ENCODE peak calls at places on chromosomes 3 and 15, in five cellular contexts. One of them, this sample, is unnamed.

GRCh38 chr15:48063411-48063985 is 57.3 kb upstream of the SLC24A5 start:
- DNase-seq in stimulated activated CD4-positive, alpha-beta T cell treated with anti-CD3 and anti-CD28 coated beads, TNF-alpha, amount 100 ng/mL, for 4 hours: no peak
- DNase-seq in activated CD4-positive, alpha-beta T cell treated with anti-CD3 and anti-CD28 coated beads for 48 hours: no peak
- DNase-seq in Daoy: no peak
- DNase-seq in type B pancreatic cell: no peak
- DNase-seq in this sample: no peak

GRCh38 chr15:70584838-70585706 is 178.3 kb downstream of the UACA start:
- DNase-seq in activated CD4-positive, alpha-beta T cell treated with anti-CD3 and anti-CD28 coated beads for 48 hours: peak
- DNase-seq in stimulated activated CD4-positive, alpha-beta T cell treated with anti-CD3 and anti-CD28 coated beads, TNF-alpha, amount 100 ng/mL, for 4 hours: peak
- DNase-seq in Daoy: peak
- DNase-seq in type B pancreatic cell: peak
- DNase-seq in this sample: peak

GRCh38 chr3:126945171-126945721 is 37.7 kb upstream of the PLXNA1 start:
- DNase-seq in Daoy: no peak
- DNase-seq in type B pancreatic cell: no peak
- DNase-seq in stimulated activated CD4-positive, alpha-beta T cell treated with anti-CD3 and anti-CD28 coated beads, TNF-alpha, amount 100 ng/mL, for 4 hours: no peak
- DNase-seq in activated CD4-positive, alpha-beta T cell treated with anti-CD3 and anti-CD28 coated beads for 48 hours: no peak
- DNase-seq in this sample: no peak

GRCh38 chr3:23712095-23712494 is 93.7 kb upstream of the UBE2E1 start:
- DNase-seq in activated CD4-positive, alpha-beta T cell treated with anti-CD3 and anti-CD28 coated beads for 48 hours: no peak
- DNase-seq in Daoy: no peak
- DNase-seq in stimulated activated CD4-positive, alpha-beta T cell treated with anti-CD3 and anti-CD28 coated beads, TNF-alpha, amount 100 ng/mL, for 4 hours: no peak
- DNase-seq in type B pancreatic cell: no peak
- DNase-seq in this sample: no peak

GRCh38 chr15:78108300-78109084 is 16.1 kb downstream of the SH2D7 start:
- DNase-seq in type B pancreatic cell: no peak
- DNase-seq in Daoy: peak
- DNase-seq in stimulated activated CD4-positive, alpha-beta T cell treated with anti-CD3 and anti-CD28 coated beads, TNF-alpha, amount 100 ng/mL, for 4 hours: peak
- DNase-seq in activated CD4-positive, alpha-beta T cell treated with anti-CD3 and anti-CD28 coated beads for 48 hours: peak
- DNase-seq in this sample: peak

GRCh38 chr15:80176443-80176842 is 23.6 kb downstream of the FAH start:
- DNase-seq in type B pancreatic cell: no peak
- DNase-seq in activated CD4-positive, alpha-beta T cell treated with anti-CD3 and anti-CD28 coated beads for 48 hours: no peak
- DNase-seq in stimulated activated CD4-positive, alpha-beta T cell treated with anti-CD3 and anti-CD28 coated beads, TNF-alpha, amount 100 ng/mL, for 4 hours: no peak
- DNase-seq in Daoy: no peak
- DNase-seq in this sample: no peak

GRCh38 chr3:129934234-129935123 is 40.0 kb upstream of the TRH start:
- DNase-seq in activated CD4-positive, alpha-beta T cell treated with anti-CD3 and anti-CD28 coated beads for 48 hours: peak
- DNase-seq in type B pancreatic cell: no peak
- DNase-seq in stimulated activated CD4-positive, alpha-beta T cell treated with anti-CD3 and anti-CD28 coated beads, TNF-alpha, amount 100 ng/mL, for 4 hours: peak
- DNase-seq in Daoy: peak
- DNase-seq in this sample: peak

GRCh38 chr3:53506763-53507145 is 12.3 kb downstream of the CACNA1D start:
- DNase-seq in type B pancreatic cell: no peak
- DNase-seq in stimulated activated CD4-positive, alpha-beta T cell treated with anti-CD3 and anti-CD28 coated beads, TNF-alpha, amount 100 ng/mL, for 4 hours: no peak
- DNase-seq in Daoy: no peak
- DNase-seq in activated CD4-positive, alpha-beta T cell treated with anti-CD3 and anti-CD28 coated beads for 48 hours: no peak
- DNase-seq in this sample: no peak

GRCh38 chr15:33699691-33700447 is 268.4 kb upstream of the CHRM5 start:
- DNase-seq in type B pancreatic cell: no peak
- DNase-seq in stimulated activated CD4-positive, alpha-beta T cell treated with anti-CD3 and anti-CD28 coated beads, TNF-alpha, amount 100 ng/mL, for 4 hours: no peak
- DNase-seq in activated CD4-positive, alpha-beta T cell treated with anti-CD3 and anti-CD28 coated beads for 48 hours: no peak
- DNase-seq in Daoy: peak
- DNase-seq in this sample: no peak

GRCh38 chr15:91908401-91908800 is 54.9 kb downstream of the SLCO3A1 start:
- DNase-seq in stimulated activated CD4-positive, alpha-beta T cell treated with anti-CD3 and anti-CD28 coated beads, TNF-alpha, amount 100 ng/mL, for 4 hours: no peak
- DNase-seq in type B pancreatic cell: no peak
- DNase-seq in Daoy: peak
- DNase-seq in activated CD4-positive, alpha-beta T cell treated with anti-CD3 and anti-CD28 coated beads for 48 hours: no peak
- DNase-seq in this sample: no peak

GRCh38 chr3:9732080-9732752 is 681 bp downstream of the BRPF1 start:
- DNase-seq in stimulated activated CD4-positive, alpha-beta T cell treated with anti-CD3 and anti-CD28 coated beads, TNF-alpha, amount 100 ng/mL, for 4 hours: no peak
- DNase-seq in activated CD4-positive, alpha-beta T cell treated with anti-CD3 and anti-CD28 coated beads for 48 hours: peak
- DNase-seq in type B pancreatic cell: no peak
- DNase-seq in Daoy: no peak
- DNase-seq in this sample: peak

GRCh38 chr3:50242778-50243551 is 7.0 kb downstream of the GNAI2 start:
- DNase-seq in activated CD4-positive, alpha-beta T cell treated with anti-CD3 and anti-CD28 coated beads for 48 hours: peak
- DNase-seq in type B pancreatic cell: no peak
- DNase-seq in Daoy: peak
- DNase-seq in stimulated activated CD4-positive, alpha-beta T cell treated with anti-CD3 and anti-CD28 coated beads, TNF-alpha, amount 100 ng/mL, for 4 hours: no peak
- DNase-seq in this sample: peak

GRCh38 chr3:112686360-112686759 is 45.4 kb upstream of the CCDC80 start:
- DNase-seq in stimulated activated CD4-positive, alpha-beta T cell treated with anti-CD3 and anti-CD28 coated beads, TNF-alpha, amount 100 ng/mL, for 4 hours: no peak
- DNase-seq in activated CD4-positive, alpha-beta T cell treated with anti-CD3 and anti-CD28 coated beads for 48 hours: no peak
- DNase-seq in type B pancreatic cell: no peak
- DNase-seq in Daoy: no peak
- DNase-seq in this sample: no peak

GRCh38 chr15:63360170-63360569 is 21.5 kb downstream of the CA12 start:
- DNase-seq in activated CD4-positive, alpha-beta T cell treated with anti-CD3 and anti-CD28 coated beads for 48 hours: no peak
- DNase-seq in Daoy: no peak
- DNase-seq in type B pancreatic cell: no peak
- DNase-seq in stimulated activated CD4-positive, alpha-beta T cell treated with anti-CD3 and anti-CD28 coated beads, TNF-alpha, amount 100 ng/mL, for 4 hours: no peak
- DNase-seq in this sample: no peak

GRCh38 chr3:160801386-160802118 is 45.5 kb downstream of the PPM1L start:
- DNase-seq in activated CD4-positive, alpha-beta T cell treated with anti-CD3 and anti-CD28 coated beads for 48 hours: peak
- DNase-seq in Daoy: peak
- DNase-seq in stimulated activated CD4-positive, alpha-beta T cell treated with anti-CD3 and anti-CD28 coated beads, TNF-alpha, amount 100 ng/mL, for 4 hours: no peak
- DNase-seq in type B pancreatic cell: no peak
- DNase-seq in this sample: peak

GRCh38 chr15:37059051-37059450 is 41.3 kb downstream of the MEIS2 start:
- DNase-seq in type B pancreatic cell: no peak
- DNase-seq in activated CD4-positive, alpha-beta T cell treated with anti-CD3 and anti-CD28 coated beads for 48 hours: no peak
- DNase-seq in stimulated activated CD4-positive, alpha-beta T cell treated with anti-CD3 and anti-CD28 coated beads, TNF-alpha, amount 100 ng/mL, for 4 hours: no peak
- DNase-seq in Daoy: no peak
- DNase-seq in this sample: no peak

GRCh38 chr15:49062900-49063299 is 16.7 kb upstream of the SECISBP2L start:
- DNase-seq in Daoy: no peak
- DNase-seq in stimulated activated CD4-positive, alpha-beta T cell treated with anti-CD3 and anti-CD28 coated beads, TNF-alpha, amount 100 ng/mL, for 4 hours: no peak
- DNase-seq in activated CD4-positive, alpha-beta T cell treated with anti-CD3 and anti-CD28 coated beads for 48 hours: no peak
- DNase-seq in type B pancreatic cell: no peak
- DNase-seq in this sample: no peak

GRCh38 chr15:40873625-40874561 is at the start of gene RHOV:
- DNase-seq in Daoy: peak
- DNase-seq in type B pancreatic cell: peak
- DNase-seq in activated CD4-positive, alpha-beta T cell treated with anti-CD3 and anti-CD28 coated beads for 48 hours: peak
- DNase-seq in stimulated activated CD4-positive, alpha-beta T cell treated with anti-CD3 and anti-CD28 coated beads, TNF-alpha, amount 100 ng/mL, for 4 hours: peak
- DNase-seq in this sample: peak

GRCh38 chr15:34334676-34335075 is 2.9 kb downstream of the SLC12A6 start:
- DNase-seq in type B pancreatic cell: no peak
- DNase-seq in Daoy: no peak
- DNase-seq in activated CD4-positive, alpha-beta T cell treated with anti-CD3 and anti-CD28 coated beads for 48 hours: no peak
- DNase-seq in stimulated activated CD4-positive, alpha-beta T cell treated with anti-CD3 and anti-CD28 coated beads, TNF-alpha, amount 100 ng/mL, for 4 hours: no peak
- DNase-seq in this sample: no peak

GRCh38 chr15:31012455-31012854 is 21.0 kb upstream of the MTMR10 start:
- DNase-seq in type B pancreatic cell: no peak
- DNase-seq in Daoy: no peak
- DNase-seq in stimulated activated CD4-positive, alpha-beta T cell treated with anti-CD3 and anti-CD28 coated beads, TNF-alpha, amount 100 ng/mL, for 4 hours: no peak
- DNase-seq in activated CD4-positive, alpha-beta T cell treated with anti-CD3 and anti-CD28 coated beads for 48 hours: no peak
- DNase-seq in this sample: no peak

GRCh38 chr3:170513674-170514073 is 72.2 kb downstream of the SLC7A14 start:
- DNase-seq in type B pancreatic cell: no peak
- DNase-seq in activated CD4-positive, alpha-beta T cell treated with anti-CD3 and anti-CD28 coated beads for 48 hours: no peak
- DNase-seq in stimulated activated CD4-positive, alpha-beta T cell treated with anti-CD3 and anti-CD28 coated beads, TNF-alpha, amount 100 ng/mL, for 4 hours: no peak
- DNase-seq in Daoy: no peak
- DNase-seq in this sample: no peak

GRCh38 chr3:129461022-129461421 is 21.0 kb downstream of the IFT122 start:
- DNase-seq in type B pancreatic cell: no peak
- DNase-seq in activated CD4-positive, alpha-beta T cell treated with anti-CD3 and anti-CD28 coated beads for 48 hours: no peak
- DNase-seq in Daoy: peak
- DNase-seq in stimulated activated CD4-positive, alpha-beta T cell treated with anti-CD3 and anti-CD28 coated beads, TNF-alpha, amount 100 ng/mL, for 4 hours: no peak
- DNase-seq in this sample: no peak

GRCh38 chr3:32105291-32106131 is 909 bp upstream of the GPD1L start:
- DNase-seq in Daoy: no peak
- DNase-seq in activated CD4-positive, alpha-beta T cell treated with anti-CD3 and anti-CD28 coated beads for 48 hours: no peak
- DNase-seq in stimulated activated CD4-positive, alpha-beta T cell treated with anti-CD3 and anti-CD28 coated beads, TNF-alpha, amount 100 ng/mL, for 4 hours: no peak
- DNase-seq in type B pancreatic cell: no peak
- DNase-seq in this sample: peak

GRCh38 chr3:57298041-57298440 is 5.6 kb upstream of the ASB14 start:
- DNase-seq in stimulated activated CD4-positive, alpha-beta T cell treated with anti-CD3 and anti-CD28 coated beads, TNF-alpha, amount 100 ng/mL, for 4 hours: no peak
- DNase-seq in Daoy: peak
- DNase-seq in activated CD4-positive, alpha-beta T cell treated with anti-CD3 and anti-CD28 coated beads for 48 hours: peak
- DNase-seq in type B pancreatic cell: no peak
- DNase-seq in this sample: peak

GRCh38 chr3:126509565-126510322 is 7.8 kb downstream of the UROC1 start:
- DNase-seq in type B pancreatic cell: no peak
- DNase-seq in Daoy: no peak
- DNase-seq in stimulated activated CD4-positive, alpha-beta T cell treated with anti-CD3 and anti-CD28 coated beads, TNF-alpha, amount 100 ng/mL, for 4 hours: no peak
- DNase-seq in activated CD4-positive, alpha-beta T cell treated with anti-CD3 and anti-CD28 coated beads for 48 hours: no peak
- DNase-seq in this sample: no peak

GRCh38 chr3:40765884-40766283 is 241.1 kb downstream of the ZNF621 start:
- DNase-seq in Daoy: no peak
- DNase-seq in stimulated activated CD4-positive, alpha-beta T cell treated with anti-CD3 and anti-CD28 coated beads, TNF-alpha, amount 100 ng/mL, for 4 hours: no peak
- DNase-seq in activated CD4-positive, alpha-beta T cell treated with anti-CD3 and anti-CD28 coated beads for 48 hours: no peak
- DNase-seq in type B pancreatic cell: no peak
- DNase-seq in this sample: no peak

GRCh38 chr15:58562135-58562534 is 130.3 kb downstream of the LIPC start:
- DNase-seq in type B pancreatic cell: no peak
- DNase-seq in Daoy: no peak
- DNase-seq in activated CD4-positive, alpha-beta T cell treated with anti-CD3 and anti-CD28 coated beads for 48 hours: no peak
- DNase-seq in stimulated activated CD4-positive, alpha-beta T cell treated with anti-CD3 and anti-CD28 coated beads, TNF-alpha, amount 100 ng/mL, for 4 hours: no peak
- DNase-seq in this sample: no peak

GRCh38 chr3:85567074-85567676 is 608.4 kb downstream of the CADM2 start:
- DNase-seq in activated CD4-positive, alpha-beta T cell treated with anti-CD3 and anti-CD28 coated beads for 48 hours: peak
- DNase-seq in stimulated activated CD4-positive, alpha-beta T cell treated with anti-CD3 and anti-CD28 coated beads, TNF-alpha, amount 100 ng/mL, for 4 hours: no peak
- DNase-seq in type B pancreatic cell: no peak
- DNase-seq in Daoy: peak
- DNase-seq in this sample: peak

GRCh38 chr3:127680146-127680661 is 7.5 kb downstream of the ABTB1 start:
- DNase-seq in stimulated activated CD4-positive, alpha-beta T cell treated with anti-CD3 and anti-CD28 coated beads, TNF-alpha, amount 100 ng/mL, for 4 hours: no peak
- DNase-seq in activated CD4-positive, alpha-beta T cell treated with anti-CD3 and anti-CD28 coated beads for 48 hours: no peak
- DNase-seq in type B pancreatic cell: no peak
- DNase-seq in Daoy: no peak
- DNase-seq in this sample: no peak

GRCh38 chr15:89121414-89121813 is 33.2 kb downstream of the ABHD2 start:
- DNase-seq in type B pancreatic cell: no peak
- DNase-seq in activated CD4-positive, alpha-beta T cell treated with anti-CD3 and anti-CD28 coated beads for 48 hours: no peak
- DNase-seq in stimulated activated CD4-positive, alpha-beta T cell treated with anti-CD3 and anti-CD28 coated beads, TNF-alpha, amount 100 ng/mL, for 4 hours: no peak
- DNase-seq in Daoy: no peak
- DNase-seq in this sample: no peak

GRCh38 chr3:430186-430585 is 233.6 kb downstream of the CHL1 start:
- DNase-seq in activated CD4-positive, alpha-beta T cell treated with anti-CD3 and anti-CD28 coated beads for 48 hours: no peak
- DNase-seq in stimulated activated CD4-positive, alpha-beta T cell treated with anti-CD3 and anti-CD28 coated beads, TNF-alpha, amount 100 ng/mL, for 4 hours: no peak
- DNase-seq in Daoy: no peak
- DNase-seq in type B pancreatic cell: no peak
- DNase-seq in this sample: no peak

GRCh38 chr3:108518895-108519294 is 8.5 kb upstream of the MYH15 start:
- DNase-seq in type B pancreatic cell: no peak
- DNase-seq in stimulated activated CD4-positive, alpha-beta T cell treated with anti-CD3 and anti-CD28 coated beads, TNF-alpha, amount 100 ng/mL, for 4 hours: no peak
- DNase-seq in Daoy: no peak
- DNase-seq in activated CD4-positive, alpha-beta T cell treated with anti-CD3 and anti-CD28 coated beads for 48 hours: no peak
- DNase-seq in this sample: no peak

GRCh38 chr15:49877871-49878511 is 241.0 kb downstream of the ATP8B4 start:
- DNase-seq in Daoy: no peak
- DNase-seq in activated CD4-positive, alpha-beta T cell treated with anti-CD3 and anti-CD28 coated beads for 48 hours: no peak
- DNase-seq in stimulated activated CD4-positive, alpha-beta T cell treated with anti-CD3 and anti-CD28 coated beads, TNF-alpha, amount 100 ng/mL, for 4 hours: no peak
- DNase-seq in type B pancreatic cell: no peak
- DNase-seq in this sample: no peak

GRCh38 chr3:10783360-10784346 is 32.4 kb upstream of the SLC6A11 start:
- DNase-seq in Daoy: peak
- DNase-seq in stimulated activated CD4-positive, alpha-beta T cell treated with anti-CD3 and anti-CD28 coated beads, TNF-alpha, amount 100 ng/mL, for 4 hours: no peak
- DNase-seq in type B pancreatic cell: peak
- DNase-seq in activated CD4-positive, alpha-beta T cell treated with anti-CD3 and anti-CD28 coated beads for 48 hours: peak
- DNase-seq in this sample: peak

GRCh38 chr3:119311191-119311925 is 17.2 kb downstream of the ARHGAP31 start:
- DNase-seq in activated CD4-positive, alpha-beta T cell treated with anti-CD3 and anti-CD28 coated beads for 48 hours: no peak
- DNase-seq in stimulated activated CD4-positive, alpha-beta T cell treated with anti-CD3 and anti-CD28 coated beads, TNF-alpha, amount 100 ng/mL, for 4 hours: no peak
- DNase-seq in Daoy: peak
- DNase-seq in type B pancreatic cell: no peak
- DNase-seq in this sample: no peak

GRCh38 chr3:186772886-186773417 is 10.4 kb upstream of the EIF4A2 start:
- DNase-seq in stimulated activated CD4-positive, alpha-beta T cell treated with anti-CD3 and anti-CD28 coated beads, TNF-alpha, amount 100 ng/mL, for 4 hours: peak
- DNase-seq in Daoy: peak
- DNase-seq in activated CD4-positive, alpha-beta T cell treated with anti-CD3 and anti-CD28 coated beads for 48 hours: peak
- DNase-seq in type B pancreatic cell: no peak
- DNase-seq in this sample: peak

GRCh38 chr3:142724682-142725351 is 983 bp downstream of the TRPC1 start:
- DNase-seq in type B pancreatic cell: peak
- DNase-seq in stimulated activated CD4-positive, alpha-beta T cell treated with anti-CD3 and anti-CD28 coated beads, TNF-alpha, amount 100 ng/mL, for 4 hours: no peak
- DNase-seq in activated CD4-positive, alpha-beta T cell treated with anti-CD3 and anti-CD28 coated beads for 48 hours: peak
- DNase-seq in Daoy: peak
- DNase-seq in this sample: peak

GRCh38 chr3:112499328-112499727 is at the start of gene BTLA:
- DNase-seq in activated CD4-positive, alpha-beta T cell treated with anti-CD3 and anti-CD28 coated beads for 48 hours: peak
- DNase-seq in stimulated activated CD4-positive, alpha-beta T cell treated with anti-CD3 and anti-CD28 coated beads, TNF-alpha, amount 100 ng/mL, for 4 hours: no peak
- DNase-seq in type B pancreatic cell: no peak
- DNase-seq in Daoy: no peak
- DNase-seq in this sample: peak

GRCh38 chr3:15151166-15151565 is 52.2 kb upstream of the RBSN start:
- DNase-seq in Daoy: no peak
- DNase-seq in stimulated activated CD4-positive, alpha-beta T cell treated with anti-CD3 and anti-CD28 coated beads, TNF-alpha, amount 100 ng/mL, for 4 hours: no peak
- DNase-seq in activated CD4-positive, alpha-beta T cell treated with anti-CD3 and anti-CD28 coated beads for 48 hours: no peak
- DNase-seq in type B pancreatic cell: no peak
- DNase-seq in this sample: no peak